ENCODE peak calls at places on chromosome 11, in six cellular contexts. Y, C, N, U, E and W are unnamed samples.

GRCh38 chr11:28729339-28729738 is 621.2 kb downstream of the METTL15 start:
- DNase-seq in Y (no peak), C (no peak), N (no peak), U (no peak), E (no peak), W (no peak)

GRCh38 chr11:1352696-1353382 is 36.9 kb upstream of the BRSK2 start:
- DNase-seq in Y (peak), C (no peak), N (no peak), U (no peak), E (no peak), W (no peak)

GRCh38 chr11:15976433-15977045 is 379.8 kb downstream of the SOX6 start:
- DNase-seq in Y (no peak), C (peak), N (peak), U (no peak), E (peak), W (no peak)

GRCh38 chr11:45180158-45180887 is 33.9 kb downstream of the PRDM11 start:
- DNase-seq in Y (peak), C (no peak), N (peak), U (peak), E (peak), W (no peak)

GRCh38 chr11:1224109-1224485 is 1.2 kb downstream of the MUC5B start:
- DNase-seq in Y (peak), C (no peak), N (no peak), U (no peak), E (no peak), W (no peak)

GRCh38 chr11:113991170-113991569 is 16.3 kb downstream of the HTR3A start:
- DNase-seq in Y (no peak), C (peak), N (no peak), U (no peak), E (peak), W (peak)

GRCh38 chr11:123206671-123207421 is 11.8 kb upstream of the CLMP start:
- DNase-seq in Y (no peak), C (no peak), N (no peak), U (no peak), E (no peak), W (no peak)

GRCh38 chr11:132126973-132127900 is 756.8 kb downstream of the NTM start:
- DNase-seq in Y (peak), C (peak), N (peak), U (no peak), E (peak), W (peak)

GRCh38 chr11:111557425-111558111 is 17.0 kb downstream of the LAYN start:
- DNase-seq in Y (no peak), C (peak), N (peak), U (no peak), E (peak), W (no peak)

GRCh38 chr11:75766449-75767227 is 1.9 kb upstream of the DGAT2 start:
- DNase-seq in Y (no peak), C (no peak), N (no peak), U (no peak), E (no peak), W (no peak)

GRCh38 chr11:126317681-126318641 is 14.1 kb downstream of the DCPS start:
- DNase-seq in Y (peak), C (peak), N (peak), U (no peak), E (peak), W (no peak)

GRCh38 chr11:128530119-128531091 is 57.0 kb downstream of the ETS1 start:
- DNase-seq in Y (no peak), C (peak), N (peak), U (no peak), E (peak), W (peak)

GRCh38 chr11:121082670-121083069 is 18.4 kb upstream of the TECTA start:
- DNase-seq in Y (no peak), C (peak), N (no peak), U (no peak), E (no peak), W (no peak)

GRCh38 chr11:122139595-122139866 is 23.5 kb upstream of the BLID start:
- DNase-seq in Y (no peak), C (peak), N (peak), U (no peak), E (no peak), W (no peak)

GRCh38 chr11:100932474-100933100 is 197.0 kb downstream of the PGR start:
- DNase-seq in Y (no peak), C (peak), N (peak), U (no peak), E (peak), W (peak)

GRCh38 chr11:11239959-11240358 is 113.1 kb downstream of the CSNK2A3 start:
- DNase-seq in Y (no peak), C (no peak), N (no peak), U (no peak), E (no peak), W (no peak)

GRCh38 chr11:57513911-57514537 is 1.5 kb downstream of the SLC43A1 start:
- DNase-seq in Y (peak), C (peak), N (no peak), U (peak), E (peak), W (no peak)

GRCh38 chr11:7583248-7583647 is 69.4 kb downstream of the PPFIBP2 start:
- DNase-seq in Y (no peak), C (no peak), N (no peak), U (no peak), E (no peak), W (no peak)

GRCh38 chr11:3865388-3866193 is 10.1 kb downstream of the STIM1 start:
- DNase-seq in Y (no peak), C (peak), N (peak), U (no peak), E (peak), W (no peak)